ENCODE peak calls at places on chromosomes 6 and 20, in seven cellular contexts. One of them, this sample, is unnamed.
A peak's percentile ranks its signal among the peaks of the same experiment; 100 is the strongest.

GRCh38 chr6:24194968-24195700 is 69.1 kb downstream of the NRSN1 start:
- DNase-seq in H9: no peak
- DNase-seq in heart left ventricle: no peak
- DNase-seq in right lobe of liver: no peak
- DNase-seq in left ventricle myocardium inferior: no peak
- DNase-seq in CD8-positive, alpha-beta T cell: no peak
- DNase-seq in effector memory CD4-positive, alpha-beta T cell: no peak
- DNase-seq in this sample: no peak

GRCh38 chr20:62227977-62228958 is 8.2 kb upstream of the HRH3 start:
- DNase-seq in H9: peak; percentile 85
- DNase-seq in heart left ventricle: no peak
- DNase-seq in right lobe of liver: no peak
- DNase-seq in left ventricle myocardium inferior: no peak
- DNase-seq in CD8-positive, alpha-beta T cell: no peak
- DNase-seq in effector memory CD4-positive, alpha-beta T cell: no peak
- DNase-seq in this sample: peak; percentile 57

GRCh38 chr20:62653951-62654685 is 11.8 kb downstream of the SLCO4A1 start:
- DNase-seq in H9: no peak
- DNase-seq in heart left ventricle: no peak
- DNase-seq in right lobe of liver: no peak
- DNase-seq in left ventricle myocardium inferior: no peak
- DNase-seq in CD8-positive, alpha-beta T cell: no peak
- DNase-seq in effector memory CD4-positive, alpha-beta T cell: no peak
- DNase-seq in this sample: no peak

GRCh38 chr6:108872001-108872974 is 24.1 kb downstream of the ARMC2 start:
- DNase-seq in H9: no peak
- DNase-seq in heart left ventricle: no peak
- DNase-seq in right lobe of liver: no peak
- DNase-seq in left ventricle myocardium inferior: no peak
- DNase-seq in CD8-positive, alpha-beta T cell: peak; percentile 64
- DNase-seq in effector memory CD4-positive, alpha-beta T cell: peak; percentile 25
- DNase-seq in this sample: no peak

GRCh38 chr6:2877057-2877882 is 25.8 kb downstream of the SERPINB9 start:
- DNase-seq in H9: no peak
- DNase-seq in heart left ventricle: no peak
- DNase-seq in right lobe of liver: peak; percentile 79
- DNase-seq in left ventricle myocardium inferior: no peak
- DNase-seq in CD8-positive, alpha-beta T cell: no peak
- DNase-seq in effector memory CD4-positive, alpha-beta T cell: no peak
- DNase-seq in this sample: no peak

GRCh38 chr20:62918137-62918536 is 8.2 kb downstream of the DIDO1 start:
- DNase-seq in H9: no peak
- DNase-seq in heart left ventricle: no peak
- DNase-seq in right lobe of liver: no peak
- DNase-seq in left ventricle myocardium inferior: no peak
- DNase-seq in CD8-positive, alpha-beta T cell: no peak
- DNase-seq in effector memory CD4-positive, alpha-beta T cell: no peak
- DNase-seq in this sample: no peak

GRCh38 chr20:48286571-48287551 is 501.6 kb upstream of the SULF2 start:
- DNase-seq in H9: no peak
- DNase-seq in heart left ventricle: no peak
- DNase-seq in right lobe of liver: no peak
- DNase-seq in left ventricle myocardium inferior: no peak
- DNase-seq in CD8-positive, alpha-beta T cell: no peak
- DNase-seq in effector memory CD4-positive, alpha-beta T cell: no peak
- DNase-seq in this sample: no peak

GRCh38 chr6:11201015-11201414 is 31.5 kb downstream of the NEDD9 start:
- DNase-seq in H9: no peak
- DNase-seq in heart left ventricle: no peak
- DNase-seq in right lobe of liver: no peak
- DNase-seq in left ventricle myocardium inferior: no peak
- DNase-seq in CD8-positive, alpha-beta T cell: no peak
- DNase-seq in effector memory CD4-positive, alpha-beta T cell: no peak
- DNase-seq in this sample: no peak

GRCh38 chr6:89987830-89988229 is 93.6 kb downstream of the GJA10 start:
- DNase-seq in H9: no peak
- DNase-seq in heart left ventricle: no peak
- DNase-seq in right lobe of liver: no peak
- DNase-seq in left ventricle myocardium inferior: no peak
- DNase-seq in CD8-positive, alpha-beta T cell: no peak
- DNase-seq in effector memory CD4-positive, alpha-beta T cell: no peak
- DNase-seq in this sample: no peak

GRCh38 chr20:1894471-1894950 is 696 bp upstream of the SIRPA start:
- DNase-seq in H9: peak; percentile 55
- DNase-seq in heart left ventricle: peak; percentile 74
- DNase-seq in right lobe of liver: peak; percentile 72
- DNase-seq in left ventricle myocardium inferior: peak; percentile 58
- DNase-seq in CD8-positive, alpha-beta T cell: no peak
- DNase-seq in effector memory CD4-positive, alpha-beta T cell: no peak
- DNase-seq in this sample: peak; percentile 86

GRCh38 chr6:113564401-113565161 is 292.6 kb upstream of the MARCKS start:
- DNase-seq in H9: peak; percentile 94
- DNase-seq in heart left ventricle: peak; percentile 94
- DNase-seq in right lobe of liver: peak; percentile 78
- DNase-seq in left ventricle myocardium inferior: peak; percentile 86
- DNase-seq in CD8-positive, alpha-beta T cell: no peak
- DNase-seq in effector memory CD4-positive, alpha-beta T cell: no peak
- DNase-seq in this sample: peak; percentile 70

GRCh38 chr6:149983145-149983544 is 19.4 kb downstream of the ULBP1 start:
- DNase-seq in H9: no peak
- DNase-seq in heart left ventricle: no peak
- DNase-seq in right lobe of liver: no peak
- DNase-seq in left ventricle myocardium inferior: no peak
- DNase-seq in CD8-positive, alpha-beta T cell: no peak
- DNase-seq in effector memory CD4-positive, alpha-beta T cell: no peak
- DNase-seq in this sample: no peak

GRCh38 chr6:125190667-125191066 is 37.1 kb downstream of the TPD52L1 start:
- DNase-seq in H9: no peak
- DNase-seq in heart left ventricle: no peak
- DNase-seq in right lobe of liver: no peak
- DNase-seq in left ventricle myocardium inferior: no peak
- DNase-seq in CD8-positive, alpha-beta T cell: no peak
- DNase-seq in effector memory CD4-positive, alpha-beta T cell: no peak
- DNase-seq in this sample: no peak

GRCh38 chr6:13273931-13274706 is 54.2 kb downstream of the TBC1D7 start:
- DNase-seq in H9: no peak
- DNase-seq in heart left ventricle: no peak
- DNase-seq in right lobe of liver: peak; percentile 64
- DNase-seq in left ventricle myocardium inferior: no peak
- DNase-seq in CD8-positive, alpha-beta T cell: peak; percentile 50
- DNase-seq in effector memory CD4-positive, alpha-beta T cell: peak; percentile 39
- DNase-seq in this sample: peak; percentile 88

GRCh38 chr6:116327803-116328527 is 42.8 kb upstream of the DSE start:
- DNase-seq in H9: no peak
- DNase-seq in heart left ventricle: no peak
- DNase-seq in right lobe of liver: no peak
- DNase-seq in left ventricle myocardium inferior: no peak
- DNase-seq in CD8-positive, alpha-beta T cell: no peak
- DNase-seq in effector memory CD4-positive, alpha-beta T cell: no peak
- DNase-seq in this sample: no peak

GRCh38 chr6:2546941-2547716 is 203.6 kb downstream of the MYLK4 start:
- DNase-seq in H9: no peak
- DNase-seq in heart left ventricle: no peak
- DNase-seq in right lobe of liver: no peak
- DNase-seq in left ventricle myocardium inferior: no peak
- DNase-seq in CD8-positive, alpha-beta T cell: no peak
- DNase-seq in effector memory CD4-positive, alpha-beta T cell: no peak
- DNase-seq in this sample: no peak

GRCh38 chr6:48957781-48958180 is 505.3 kb downstream of the MMUT start:
- DNase-seq in H9: no peak
- DNase-seq in heart left ventricle: no peak
- DNase-seq in right lobe of liver: no peak
- DNase-seq in left ventricle myocardium inferior: no peak
- DNase-seq in CD8-positive, alpha-beta T cell: no peak
- DNase-seq in effector memory CD4-positive, alpha-beta T cell: no peak
- DNase-seq in this sample: no peak

GRCh38 chr6:47794577-47795135 is 12.8 kb downstream of the OPN5 start:
- DNase-seq in H9: no peak
- DNase-seq in heart left ventricle: no peak
- DNase-seq in right lobe of liver: no peak
- DNase-seq in left ventricle myocardium inferior: no peak
- DNase-seq in CD8-positive, alpha-beta T cell: no peak
- DNase-seq in effector memory CD4-positive, alpha-beta T cell: no peak
- DNase-seq in this sample: no peak

GRCh38 chr20:32439132-32439829 is 81.2 kb downstream of the ASXL1 start:
- DNase-seq in H9: no peak
- DNase-seq in heart left ventricle: no peak
- DNase-seq in right lobe of liver: no peak
- DNase-seq in left ventricle myocardium inferior: no peak
- DNase-seq in CD8-positive, alpha-beta T cell: no peak
- DNase-seq in effector memory CD4-positive, alpha-beta T cell: no peak
- DNase-seq in this sample: no peak

GRCh38 chr6:37017606-37018005 is 12.2 kb downstream of the FGD2 start:
- DNase-seq in H9: no peak
- DNase-seq in heart left ventricle: no peak
- DNase-seq in right lobe of liver: no peak
- DNase-seq in left ventricle myocardium inferior: no peak
- DNase-seq in CD8-positive, alpha-beta T cell: no peak
- DNase-seq in effector memory CD4-positive, alpha-beta T cell: no peak
- DNase-seq in this sample: peak; percentile 44

GRCh38 chr20:44780226-44780625 is 30.1 kb downstream of the RIMS4 start:
- DNase-seq in H9: peak; percentile 61
- DNase-seq in heart left ventricle: peak; percentile 41
- DNase-seq in right lobe of liver: no peak
- DNase-seq in left ventricle myocardium inferior: peak; percentile 20
- DNase-seq in CD8-positive, alpha-beta T cell: peak; percentile 52
- DNase-seq in effector memory CD4-positive, alpha-beta T cell: no peak
- DNase-seq in this sample: no peak

GRCh38 chr6:37611516-37611915 is 86.2 kb downstream of the MDGA1 start:
- DNase-seq in H9: no peak
- DNase-seq in heart left ventricle: no peak
- DNase-seq in right lobe of liver: no peak
- DNase-seq in left ventricle myocardium inferior: no peak
- DNase-seq in CD8-positive, alpha-beta T cell: no peak
- DNase-seq in effector memory CD4-positive, alpha-beta T cell: no peak
- DNase-seq in this sample: no peak

GRCh38 chr6:146965110-146965689 is 239.0 kb upstream of the STXBP5 start:
- DNase-seq in H9: no peak
- DNase-seq in heart left ventricle: no peak
- DNase-seq in right lobe of liver: no peak
- DNase-seq in left ventricle myocardium inferior: no peak
- DNase-seq in CD8-positive, alpha-beta T cell: no peak
- DNase-seq in effector memory CD4-positive, alpha-beta T cell: no peak
- DNase-seq in this sample: no peak

GRCh38 chr6:5677219-5678000 is 329.3 kb downstream of the NRN1 start:
- DNase-seq in H9: no peak
- DNase-seq in heart left ventricle: no peak
- DNase-seq in right lobe of liver: no peak
- DNase-seq in left ventricle myocardium inferior: no peak
- DNase-seq in CD8-positive, alpha-beta T cell: no peak
- DNase-seq in effector memory CD4-positive, alpha-beta T cell: no peak
- DNase-seq in this sample: no peak

GRCh38 chr20:61127311-61128044 is 124.6 kb upstream of the CDH4 start:
- DNase-seq in H9: no peak
- DNase-seq in heart left ventricle: no peak
- DNase-seq in right lobe of liver: no peak
- DNase-seq in left ventricle myocardium inferior: no peak
- DNase-seq in CD8-positive, alpha-beta T cell: no peak
- DNase-seq in effector memory CD4-positive, alpha-beta T cell: no peak
- DNase-seq in this sample: no peak

DNA sequence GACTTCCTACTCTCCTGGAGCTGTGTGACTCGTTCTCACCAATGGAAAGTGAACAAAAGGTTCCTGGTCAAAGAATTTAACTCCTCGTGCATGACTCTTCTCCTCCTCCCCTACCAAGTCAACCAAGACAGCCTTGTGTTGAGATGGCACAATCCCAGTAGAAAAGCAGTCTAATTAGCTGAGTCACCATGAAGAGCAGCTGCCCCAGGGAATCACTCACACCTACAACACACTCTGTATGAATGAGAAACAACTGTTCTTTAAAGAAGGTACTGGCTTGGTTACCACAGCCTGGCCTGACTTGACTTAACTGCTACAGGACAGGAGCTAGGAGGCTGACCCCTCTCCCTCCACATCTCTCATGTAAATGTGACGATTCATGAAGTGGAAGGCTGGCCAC is 2.9 kb upstream of the HLA-DOB start:
- DNase-seq in H9: no peak
- DNase-seq in heart left ventricle: no peak
- DNase-seq in right lobe of liver: no peak
- DNase-seq in left ventricle myocardium inferior: no peak
- DNase-seq in CD8-positive, alpha-beta T cell: no peak
- DNase-seq in effector memory CD4-positive, alpha-beta T cell: no peak
- DNase-seq in this sample: no peak
- H3K27ac ChIP-seq in H9: no peak overlapping the region
- H3K27ac ChIP-seq in heart left ventricle: no peak overlapping the region
- H3K27ac ChIP-seq in right lobe of liver: no peak overlapping the region
- H3K27ac ChIP-seq in left ventricle myocardium inferior: no peak overlapping the region
- H3K27ac ChIP-seq in CD8-positive, alpha-beta T cell: no peak overlapping the region
- H3K27ac ChIP-seq in effector memory CD4-positive, alpha-beta T cell: no peak overlapping the region
- H3K27ac ChIP-seq in this sample: no peak overlapping the region

GRCh38 chr6:39889229-39889628 is 45.0 kb downstream of the MOCS1 start:
- DNase-seq in H9: no peak
- DNase-seq in heart left ventricle: no peak
- DNase-seq in right lobe of liver: no peak
- DNase-seq in left ventricle myocardium inferior: no peak
- DNase-seq in CD8-positive, alpha-beta T cell: no peak
- DNase-seq in effector memory CD4-positive, alpha-beta T cell: no peak
- DNase-seq in this sample: no peak
- H3K4me1 ChIP-seq in H9: no peaks in the 10 kb centered on the region
- H3K4me1 ChIP-seq in heart left ventricle: peaks cover 24% of the 10 kb centered on the region
- H3K4me1 ChIP-seq in right lobe of liver: no peaks in the 10 kb centered on the region
- H3K4me1 ChIP-seq in left ventricle myocardium inferior: peaks cover 38% of the 10 kb centered on the region
- H3K4me1 ChIP-seq in CD8-positive, alpha-beta T cell: no peaks in the 10 kb centered on the region
- H3K4me1 ChIP-seq in effector memory CD4-positive, alpha-beta T cell: no peaks in the 10 kb centered on the region
- H3K4me1 ChIP-seq in this sample: peaks cover 12% of the 10 kb centered on the region

GRCh38 chr6:139628220-139628619 is 253.8 kb upstream of the CITED2 start:
- DNase-seq in H9: no peak
- DNase-seq in heart left ventricle: no peak
- DNase-seq in right lobe of liver: no peak
- DNase-seq in left ventricle myocardium inferior: no peak
- DNase-seq in CD8-positive, alpha-beta T cell: no peak
- DNase-seq in effector memory CD4-positive, alpha-beta T cell: no peak
- DNase-seq in this sample: no peak
- H3K27ac ChIP-seq in H9: no peak overlapping the region
- H3K27ac ChIP-seq in heart left ventricle: no peak overlapping the region
- H3K27ac ChIP-seq in right lobe of liver: no peak overlapping the region
- H3K27ac ChIP-seq in left ventricle myocardium inferior: no peak overlapping the region
- H3K27ac ChIP-seq in CD8-positive, alpha-beta T cell: no peak overlapping the region
- H3K27ac ChIP-seq in effector memory CD4-positive, alpha-beta T cell: no peak overlapping the region
- H3K27ac ChIP-seq in this sample: no peak overlapping the region

DNA sequence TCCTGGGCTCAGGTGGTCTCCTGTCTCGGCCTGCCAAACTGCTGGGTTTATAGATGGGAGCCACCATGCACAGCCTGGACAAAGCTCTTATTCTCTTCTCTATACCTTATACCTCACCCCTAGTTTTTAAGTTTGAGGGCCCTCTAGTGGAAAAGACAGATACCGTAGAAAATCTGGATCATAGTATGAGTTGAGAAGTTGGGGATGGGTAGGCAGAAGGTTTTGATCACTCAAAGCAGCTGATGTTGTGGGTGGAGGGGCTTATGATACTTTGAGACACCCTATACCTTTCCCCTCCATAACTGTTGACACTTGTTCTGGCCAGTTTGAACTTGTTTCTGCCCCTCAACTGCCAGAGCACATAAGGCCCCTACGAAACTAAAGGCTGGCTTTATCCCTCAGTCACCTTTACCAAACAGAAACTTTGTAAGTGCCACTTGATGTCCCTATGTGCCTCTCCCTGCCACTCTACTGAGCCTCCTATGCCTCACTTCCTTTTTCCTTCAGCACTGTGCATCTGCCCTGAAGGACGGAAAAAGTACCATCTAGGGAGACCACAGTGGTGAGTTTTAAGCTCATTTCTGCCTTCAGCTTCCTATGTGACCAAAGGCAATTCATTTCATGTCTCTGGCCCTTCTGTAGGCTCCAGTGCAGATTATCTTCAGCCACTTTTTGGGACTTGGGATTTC is 28.6 kb downstream of the RALY start:
- DNase-seq in H9: no peak
- DNase-seq in heart left ventricle: no peak
- DNase-seq in right lobe of liver: no peak
- DNase-seq in left ventricle myocardium inferior: no peak
- DNase-seq in CD8-positive, alpha-beta T cell: no peak
- DNase-seq in effector memory CD4-positive, alpha-beta T cell: no peak
- DNase-seq in this sample: no peak
- H3K4me1 ChIP-seq in H9: peaks cover 10% of the 10 kb centered on the region
- H3K4me1 ChIP-seq in heart left ventricle: peaks cover 31% of the 10 kb centered on the region
- H3K4me1 ChIP-seq in right lobe of liver: peaks cover 37% of the 10 kb centered on the region
- H3K4me1 ChIP-seq in left ventricle myocardium inferior: peaks cover 77% of the 10 kb centered on the region
- H3K4me1 ChIP-seq in CD8-positive, alpha-beta T cell: peaks cover 34% of the 10 kb centered on the region
- H3K4me1 ChIP-seq in effector memory CD4-positive, alpha-beta T cell: peaks cover 14% of the 10 kb centered on the region
- H3K4me1 ChIP-seq in this sample: peaks cover 14% of the 10 kb centered on the region

This sample was measured in left lung.